ENCODE peak calls at places on chromosomes 12 and 14, in four cellular contexts. One of them, this sample, is unnamed.

GRCh38 chr12:63276537-63277365 is 125.8 kb upstream of the AVPR1A start:
- DNase-seq in Caki2: peak
- DNase-seq in ecto neural progenitor cell: peak
- DNase-seq in HFFc6: peak
- DNase-seq in this sample: no peak

GRCh38 chr12:100827901-100828520 is 33.4 kb downstream of the ANO4 start:
- DNase-seq in Caki2: peak
- DNase-seq in ecto neural progenitor cell: no peak
- DNase-seq in HFFc6: no peak
- DNase-seq in this sample: peak

GRCh38 chr12:43883311-43883710 is 47.4 kb downstream of the TMEM117 start:
- DNase-seq in Caki2: no peak
- DNase-seq in ecto neural progenitor cell: no peak
- DNase-seq in HFFc6: no peak
- DNase-seq in this sample: no peak

GRCh38 chr12:122991623-122992275 is 11.3 kb downstream of the ARL6IP4 start:
- DNase-seq in Caki2: no peak
- DNase-seq in ecto neural progenitor cell: no peak
- DNase-seq in HFFc6: no peak
- DNase-seq in this sample: no peak

GRCh38 chr12:94139816-94140215 is 8.6 kb upstream of the PLXNC1 start:
- DNase-seq in Caki2: no peak
- DNase-seq in ecto neural progenitor cell: no peak
- DNase-seq in HFFc6: no peak
- DNase-seq in this sample: no peak

GRCh38 chr14:104917992-104918391 is 6.7 kb upstream of the PLD4 start:
- DNase-seq in Caki2: no peak
- DNase-seq in ecto neural progenitor cell: no peak
- DNase-seq in HFFc6: no peak
- DNase-seq in this sample: no peak

GRCh38 chr12:3965096-3965495 is 91.9 kb upstream of the PARP11 start:
- DNase-seq in Caki2: no peak
- DNase-seq in ecto neural progenitor cell: no peak
- DNase-seq in HFFc6: no peak
- DNase-seq in this sample: no peak

GRCh38 chr14:59325906-59326305 is 137.4 kb downstream of the DAAM1 start:
- DNase-seq in Caki2: no peak
- DNase-seq in ecto neural progenitor cell: no peak
- DNase-seq in HFFc6: no peak
- DNase-seq in this sample: no peak

GRCh38 chr12:124795081-124795948 is 68.3 kb downstream of the SCARB1 start:
- DNase-seq in Caki2: no peak
- DNase-seq in ecto neural progenitor cell: no peak
- DNase-seq in HFFc6: no peak
- DNase-seq in this sample: no peak

GRCh38 chr12:116919247-116919671 is 8.5 kb downstream of the FBXW8 start:
- DNase-seq in Caki2: no peak
- DNase-seq in ecto neural progenitor cell: no peak
- DNase-seq in HFFc6: no peak
- DNase-seq in this sample: no peak

GRCh38 chr14:65224799-65225198 is 122.5 kb upstream of the MAX start:
- DNase-seq in Caki2: no peak
- DNase-seq in ecto neural progenitor cell: no peak
- DNase-seq in HFFc6: no peak
- DNase-seq in this sample: peak

GRCh38 chr12:2282321-2282720 is 229.5 kb downstream of the CACNA1C start:
- DNase-seq in Caki2: no peak
- DNase-seq in ecto neural progenitor cell: no peak
- DNase-seq in HFFc6: no peak
- DNase-seq in this sample: no peak

GRCh38 chr12:69662764-69663163 is 36.3 kb downstream of the BEST3 start:
- DNase-seq in Caki2: peak
- DNase-seq in ecto neural progenitor cell: no peak
- DNase-seq in HFFc6: no peak
- DNase-seq in this sample: no peak

GRCh38 chr14:94317259-94317658 is 5.9 kb downstream of the SERPINA6 start:
- DNase-seq in Caki2: no peak
- DNase-seq in ecto neural progenitor cell: no peak
- DNase-seq in HFFc6: no peak
- DNase-seq in this sample: no peak

GRCh38 chr12:65121956-65122469 is 908 bp upstream of the WIF1 start:
- DNase-seq in Caki2: no peak
- DNase-seq in ecto neural progenitor cell: no peak
- DNase-seq in HFFc6: no peak
- DNase-seq in this sample: no peak

GRCh38 chr12:89253483-89253882 is 98.8 kb downstream of the DUSP6 start:
- DNase-seq in Caki2: no peak
- DNase-seq in ecto neural progenitor cell: no peak
- DNase-seq in HFFc6: no peak
- DNase-seq in this sample: no peak

GRCh38 chr14:100122481-100123215 is 36.8 kb downstream of the DEGS2 start:
- DNase-seq in Caki2: no peak
- DNase-seq in ecto neural progenitor cell: no peak
- DNase-seq in HFFc6: no peak
- DNase-seq in this sample: no peak

GRCh38 chr12:69415471-69416275 is 54.5 kb upstream of the FRS2 start:
- DNase-seq in Caki2: peak
- DNase-seq in ecto neural progenitor cell: peak
- DNase-seq in HFFc6: peak
- DNase-seq in this sample: peak

GRCh38 chr12:88865537-88865936 is 285.3 kb upstream of the KITLG start:
- DNase-seq in Caki2: no peak
- DNase-seq in ecto neural progenitor cell: no peak
- DNase-seq in HFFc6: no peak
- DNase-seq in this sample: no peak

GRCh38 chr12:49868449-49868848 is 25.5 kb upstream of the BCDIN3D start:
- DNase-seq in Caki2: no peak
- DNase-seq in ecto neural progenitor cell: peak
- DNase-seq in HFFc6: no peak
- DNase-seq in this sample: no peak

GRCh38 chr14:104104006-104104901 is 18.8 kb downstream of the ASPG start:
- DNase-seq in Caki2: no peak
- DNase-seq in ecto neural progenitor cell: peak
- DNase-seq in HFFc6: no peak
- DNase-seq in this sample: no peak

GRCh38 chr12:42957136-42957535 is 367.6 kb upstream of the PRICKLE1 start:
- DNase-seq in Caki2: no peak
- DNase-seq in ecto neural progenitor cell: no peak
- DNase-seq in HFFc6: no peak
- DNase-seq in this sample: no peak

GRCh38 chr12:106342397-106343212 is 14.9 kb upstream of the POLR3B start:
- DNase-seq in Caki2: peak
- DNase-seq in ecto neural progenitor cell: no peak
- DNase-seq in HFFc6: peak
- DNase-seq in this sample: peak

GRCh38 chr12:7265251-7265650 is 38.6 kb upstream of the ACSM4 start:
- DNase-seq in Caki2: no peak
- DNase-seq in ecto neural progenitor cell: no peak
- DNase-seq in HFFc6: no peak
- DNase-seq in this sample: no peak

GRCh38 chr14:32329146-32329545 is at the start of gene AKAP6:
- DNase-seq in Caki2: no peak
- DNase-seq in ecto neural progenitor cell: no peak
- DNase-seq in HFFc6: no peak
- DNase-seq in this sample: no peak

GRCh38 chr14:106605548-106606448 is 1079.4 kb downstream of the TMEM121 start:
- DNase-seq in Caki2: peak
- DNase-seq in ecto neural progenitor cell: no peak
- DNase-seq in HFFc6: no peak
- DNase-seq in this sample: no peak

GRCh38 chr12:32115404-32116104 is 8.9 kb downstream of the BICD1 start:
- DNase-seq in Caki2: peak
- DNase-seq in ecto neural progenitor cell: no peak
- DNase-seq in HFFc6: peak
- DNase-seq in this sample: peak

GRCh38 chr14:37588956-37589737 is 5.9 kb downstream of the FOXA1 start:
- DNase-seq in Caki2: no peak
- DNase-seq in ecto neural progenitor cell: no peak
- DNase-seq in HFFc6: no peak
- DNase-seq in this sample: no peak

GRCh38 chr12:100699209-100699608 is 95.4 kb upstream of the ANO4 start:
- DNase-seq in Caki2: no peak
- DNase-seq in ecto neural progenitor cell: no peak
- DNase-seq in HFFc6: no peak
- DNase-seq in this sample: no peak

GRCh38 chr14:103372552-103373304 is 12.5 kb upstream of the MARK3 start:
- DNase-seq in Caki2: peak
- DNase-seq in ecto neural progenitor cell: no peak
- DNase-seq in HFFc6: peak
- DNase-seq in this sample: peak

GRCh38 chr14:24324024-24324423 is 10.8 kb downstream of the ADCY4 start:
- DNase-seq in Caki2: no peak
- DNase-seq in ecto neural progenitor cell: no peak
- DNase-seq in HFFc6: no peak
- DNase-seq in this sample: no peak

GRCh38 chr12:131375972-131376345 is 334.9 kb upstream of the SFSWAP start:
- DNase-seq in Caki2: no peak
- DNase-seq in ecto neural progenitor cell: no peak
- DNase-seq in HFFc6: no peak
- DNase-seq in this sample: no peak

GRCh38 chr12:106211973-106212372 is 35.8 kb downstream of the CKAP4 start:
- DNase-seq in Caki2: no peak
- DNase-seq in ecto neural progenitor cell: no peak
- DNase-seq in HFFc6: no peak
- DNase-seq in this sample: no peak

This sample was measured in NCI-H226.